ENCODE peak calls at places on chromosomes 12 and 14, in six cellular contexts. D is cardiac fibroblast, O is pancreas, F is brain microvascular endothelial cell, K is WTC11, H is transverse colon. Z is an unnamed sample.

GRCh38 chr12:112482734-112483133 is 64.0 kb downstream of the PTPN11 start:
- DNase-seq in D (no peak), O (no peak), F (no peak), K (no peak), H (no peak), Z (no peak)

GRCh38 chr14:50262865-50263264 is 31.5 kb upstream of the SOS2 start:
- DNase-seq in D (no peak), O (no peak), F (no peak), K (no peak), H (no peak), Z (no peak)

GRCh38 chr12:121925361-121925725 is 7.0 kb downstream of the CFAP251 start:
- DNase-seq in D (peak), O (no peak), F (peak), K (no peak), H (no peak), Z (no peak)

GRCh38 chr14:74888164-74889158 is 6.7 kb downstream of the DLST start:
- DNase-seq in D (no peak), O (no peak), F (no peak), K (no peak), H (no peak), Z (no peak)

GRCh38 chr12:14408208-14408607 is 42.7 kb downstream of the ATF7IP start:
- DNase-seq in D (peak), O (no peak), F (no peak), K (no peak), H (no peak), Z (no peak)

GRCh38 chr12:3533703-3534386 is 42.8 kb downstream of the PRMT8 start:
- DNase-seq in D (peak), O (no peak), F (peak), K (no peak), H (peak), Z (no peak)

GRCh38 chr12:56999456-56999855 is 6.9 kb downstream of the ZBTB39 start:
- DNase-seq in D (no peak), O (no peak), F (no peak), K (no peak), H (no peak), Z (no peak)

GRCh38 chr14:76710093-76711010 is 50.9 kb upstream of the VASH1 start:
- DNase-seq in D (peak), O (no peak), F (peak), K (no peak), H (no peak), Z (no peak)

GRCh38 chr14:101965796-101966718 is 1.7 kb downstream of the DYNC1H1 start:
- DNase-seq in D (peak), O (no peak), F (no peak), K (no peak), H (no peak), Z (no peak)

GRCh38 chr14:68462683-68463082 is 330.2 kb downstream of the ZFP36L1 start:
- DNase-seq in D (peak), O (no peak), F (no peak), K (no peak), H (no peak), Z (no peak)

GRCh38 chr12:76470028-76470939 is 89.3 kb downstream of the OSBPL8 start:
- DNase-seq in D (peak), O (no peak), F (peak), K (no peak), H (no peak), Z (no peak)

GRCh38 chr12:56955631-56956256 is 1.7 kb downstream of the RDH16 start:
- DNase-seq in D (peak), O (no peak), F (no peak), K (no peak), H (no peak), Z (no peak)

GRCh38 chr14:103628221-103628683 is 759 bp upstream of the KLC1 start:
- DNase-seq in D (peak), O (peak), F (peak), K (peak), H (peak), Z (peak)

GRCh38 chr12:48994224-48995060 is 4.7 kb downstream of the DDN start:
- DNase-seq in D (no peak), O (no peak), F (no peak), K (no peak), H (no peak), Z (no peak)

GRCh38 chr14:72946491-72946890 is 20.2 kb downstream of the DCAF4 start:
- DNase-seq in D (no peak), O (no peak), F (peak), K (no peak), H (no peak), Z (no peak)

GRCh38 chr14:52080171-52080800 is 11.4 kb upstream of the NID2 start:
- DNase-seq in D (peak), O (no peak), F (peak), K (no peak), H (no peak), Z (no peak)

GRCh38 chr12:86660488-86661171 is 404.4 kb upstream of the MGAT4C start:
- DNase-seq in D (peak), O (no peak), F (peak), K (no peak), H (no peak), Z (no peak)

GRCh38 chr14:104516906-104517305 is 62.7 kb upstream of the C14orf180 start:
- DNase-seq in D (no peak), O (no peak), F (no peak), K (no peak), H (no peak), Z (no peak)

GRCh38 chr14:100591453-100592371 is 4.5 kb upstream of the BEGAIN start:
- DNase-seq in D (no peak), O (no peak), F (no peak), K (peak), H (no peak), Z (peak)

GRCh38 chr12:122124370-122124769 is 45.8 kb downstream of the MLXIP start:
- DNase-seq in D (no peak), O (no peak), F (no peak), K (no peak), H (no peak), Z (no peak)

GRCh38 chr12:122788387-122788786 is 14.0 kb downstream of the CCDC62 start:
- DNase-seq in D (peak), O (no peak), F (no peak), K (no peak), H (no peak), Z (no peak)

GRCh38 chr14:20836668-20837338 is 34.2 kb upstream of the RNASE1 start:
- DNase-seq in D (peak), O (no peak), F (peak), K (peak), H (no peak), Z (no peak)

GRCh38 chr12:14714437-14714836 is 18.0 kb upstream of the GUCY2C start:
- DNase-seq in D (no peak), O (no peak), F (no peak), K (peak), H (no peak), Z (no peak)

GRCh38 chr12:100434177-100434576 is 39.5 kb upstream of the NR1H4 start:
- DNase-seq in D (no peak), O (no peak), F (no peak), K (no peak), H (no peak), Z (no peak)

GRCh38 chr12:100439797-100440196 is 33.9 kb upstream of the NR1H4 start:
- DNase-seq in D (no peak), O (no peak), F (no peak), K (no peak), H (no peak), Z (no peak)

GRCh38 chr12:100435948-100436347 is 37.7 kb upstream of the NR1H4 start:
- DNase-seq in D (no peak), O (no peak), F (no peak), K (no peak), H (no peak), Z (no peak)

GRCh38 chr12:100442403-100442802 is 31.3 kb upstream of the NR1H4 start:
- DNase-seq in D (no peak), O (no peak), F (no peak), K (no peak), H (no peak), Z (no peak)

DNA sequence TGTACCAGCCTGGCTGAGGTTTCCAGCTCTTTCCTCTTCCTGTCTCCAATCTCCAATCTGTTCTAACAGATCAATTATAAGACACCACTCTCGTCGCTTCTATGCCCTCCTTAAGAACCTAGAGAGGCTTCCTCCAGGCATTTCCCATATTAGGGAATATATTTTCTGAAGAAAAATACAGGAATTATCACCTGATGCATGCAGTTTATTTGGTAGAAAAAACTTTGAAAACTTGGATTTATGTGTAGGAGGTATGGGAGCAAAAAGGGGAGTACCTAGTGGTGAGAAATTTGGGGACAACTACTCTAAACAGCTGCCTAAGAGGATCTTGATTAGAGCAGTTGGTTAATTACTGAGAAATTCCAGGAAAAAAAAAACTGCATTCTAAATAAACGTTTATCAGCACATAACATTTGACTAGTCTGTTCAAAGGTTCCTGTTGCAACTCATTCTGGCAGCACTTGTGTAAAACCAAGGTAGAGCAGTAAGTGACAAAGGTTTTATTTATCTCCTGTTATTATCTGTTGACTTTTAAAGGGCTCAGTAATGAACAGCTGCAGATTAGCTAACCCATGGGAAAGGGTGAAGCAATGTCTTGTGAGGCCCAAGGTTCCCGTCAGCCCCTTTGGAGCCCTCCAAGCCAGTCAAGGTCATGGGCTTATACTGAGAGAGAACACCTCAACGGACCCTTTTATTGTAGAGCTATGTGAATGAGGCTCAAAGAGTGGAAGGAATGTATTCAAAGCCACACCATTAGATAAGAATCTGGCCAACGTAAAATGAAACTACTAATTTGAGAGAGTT is 36.4 kb upstream of the NR1H4 start:
- DNase-seq in D (no peak), O (no peak), F (no peak), K (no peak), H (no peak), Z (no peak)
- TF ChIP-seq CTCF in D (no peak), O (no peak), F (no peak), K (no peak), H (no peak), Z (no peak)

DNA sequence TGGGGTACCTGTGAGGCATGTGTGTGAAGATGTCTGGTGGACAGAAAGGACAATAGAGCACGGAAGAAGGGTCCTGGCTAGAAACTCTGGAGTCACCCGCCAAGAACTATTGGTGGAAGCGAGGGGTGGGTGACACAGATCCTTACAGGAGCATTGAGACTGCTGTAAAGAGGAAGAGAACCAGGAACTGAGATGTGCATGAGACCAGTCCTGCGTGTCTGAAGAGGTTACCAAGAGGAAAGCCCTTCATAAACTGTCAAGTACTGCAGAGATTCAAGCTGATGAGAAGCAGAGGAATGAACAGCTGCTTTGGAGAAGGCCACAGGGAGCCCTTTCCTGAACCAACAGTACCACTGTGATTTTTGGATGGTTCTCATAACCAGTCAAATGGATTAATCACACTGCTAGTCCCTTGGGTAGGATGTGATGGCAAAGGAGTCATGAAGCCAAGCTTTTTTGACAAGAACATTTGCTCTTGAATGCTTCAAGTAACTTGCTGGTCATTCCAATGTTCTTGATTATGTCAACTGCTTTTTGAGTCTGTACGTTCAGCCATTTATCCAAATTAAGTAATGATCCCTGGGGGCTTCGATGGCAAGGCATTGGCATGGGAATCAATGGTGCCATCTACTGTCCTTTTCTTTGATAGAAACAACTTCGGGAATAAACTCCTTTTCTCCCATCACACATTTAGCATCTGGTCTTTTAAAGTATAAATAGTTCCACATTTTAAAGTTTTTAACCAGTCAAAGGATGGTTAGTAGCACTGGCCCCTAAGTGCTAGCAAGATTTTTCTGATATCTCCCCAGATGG is 42.9 kb downstream of the GPR135 start:
- DNase-seq in D (no peak), O (no peak), F (no peak), K (no peak), H (no peak), Z (no peak)
- TF ChIP-seq CTCF in D (peak), O (no peak), F (peak), K (no peak), H (no peak), Z (no peak)

GRCh38 chr14:81805785-81806184 is 272.1 kb upstream of the SEL1L start:
- DNase-seq in D (no peak), O (no peak), F (no peak), K (no peak), H (no peak), Z (no peak)
- TF ChIP-seq CTCF in D (no peak), O (no peak), F (no peak), K (no peak), H (no peak), Z (no peak)

DNA sequence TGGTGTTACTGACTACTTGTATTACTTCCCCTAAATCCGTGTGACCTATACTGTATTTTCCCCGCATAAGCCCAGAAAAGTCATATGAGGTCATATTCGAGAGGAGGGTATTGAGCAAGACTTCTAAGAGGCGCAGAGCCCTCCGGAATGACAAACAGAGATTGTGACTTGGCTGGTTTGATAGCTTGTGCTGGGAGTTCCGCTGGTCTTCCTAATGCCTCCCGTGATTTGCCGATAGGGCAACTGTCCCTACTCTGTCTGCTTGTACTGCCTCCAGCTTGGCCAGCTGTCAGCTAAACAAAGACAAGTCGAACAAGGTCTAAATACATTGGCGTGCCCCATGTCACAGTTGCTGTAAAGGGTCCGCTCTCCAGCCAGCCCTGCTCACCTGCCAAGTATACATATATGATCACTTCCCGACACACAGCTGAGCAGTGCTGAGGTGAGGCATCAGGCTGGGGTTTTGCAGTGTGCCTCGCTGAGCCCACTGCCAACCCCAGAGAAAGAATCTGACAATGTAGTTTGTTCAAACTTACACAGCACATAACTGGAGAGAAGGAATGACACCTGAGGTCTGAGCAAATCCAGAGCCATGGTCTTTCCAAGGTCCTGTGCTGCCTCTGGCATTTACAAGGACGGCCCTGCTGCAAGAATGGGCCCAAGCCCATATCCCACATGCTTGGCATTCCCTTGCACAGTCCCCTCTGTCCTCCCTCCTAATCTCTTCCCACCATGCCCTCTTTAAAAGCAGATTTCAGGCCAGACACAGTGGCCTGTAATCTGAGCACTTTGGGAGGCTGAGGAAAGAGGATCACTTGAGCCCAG is 23.7 kb downstream of the LGMN start:
- DNase-seq in D (peak), O (no peak), F (no peak), K (no peak), H (peak), Z (no peak)
- TF ChIP-seq CTCF in D (no peak), O (no peak), F (no peak), K (no peak), H (no peak), Z (no peak)